ENCODE peak calls at places on chromosomes 4 and X, in eight cellular contexts. C is GM04503; Y is CD4-positive, alpha-beta T cell; M is cardiac septum; X is activated CD4-positive, alpha-beta T cell treated with anti-CD3 and anti-CD28 coated beads, Interleukin-2, amount 50 U/mL, for 1 hour; K is NCI-H2227 treated with DMSO at 0.1 percent for 48 hours; U is epithelial cell of proximal tubule; W is HFF-Myc. L is an unnamed sample.

GRCh38 chrX:106397788-106398538 is 213.8 kb upstream of the RADX start:
- DNase-seq in C (no peak), Y (no peak), M (no peak), X (no peak), K (no peak), U (no peak), W (no peak), L (no peak)

GRCh38 chrX:16882188-16882587 is 12.0 kb upstream of the RBBP7 start:
- DNase-seq in C (no peak), Y (no peak), M (no peak), X (no peak), K (peak), U (no peak), W (no peak), L (no peak)

GRCh38 chrX:44265559-44265958 is 77.9 kb downstream of the EFHC2 start:
- DNase-seq in C (no peak), Y (no peak), M (no peak), X (no peak), K (no peak), U (no peak), W (no peak), L (no peak)

GRCh38 chr4:20251796-20252655 is at the start of gene SLIT2:
- DNase-seq in C (no peak), Y (no peak), M (peak), X (no peak), K (peak), U (no peak), W (no peak), L (no peak)

GRCh38 chr4:88442636-88443260 is 14.2 kb upstream of the HERC5 start:
- DNase-seq in C (no peak), Y (no peak), M (no peak), X (no peak), K (no peak), U (peak), W (no peak), L (no peak)

GRCh38 chr4:147157860-147158701 is 212.4 kb upstream of the TTC29 start:
- DNase-seq in C (no peak), Y (no peak), M (no peak), X (no peak), K (no peak), U (no peak), W (no peak), L (no peak)

GRCh38 chrX:115297189-115297588 is 7.7 kb downstream of the LUZP4 start:
- DNase-seq in C (no peak), Y (no peak), M (no peak), X (no peak), K (no peak), U (no peak), W (no peak), L (no peak)

GRCh38 chr4:143404555-143404954 is 67.9 kb downstream of the GAB1 start:
- DNase-seq in C (no peak), Y (no peak), M (no peak), X (no peak), K (no peak), U (no peak), W (no peak), L (no peak)

GRCh38 chrX:72258174-72258573 is 18.9 kb downstream of the RPS4X start:
- DNase-seq in C (peak), Y (no peak), M (no peak), X (no peak), K (no peak), U (no peak), W (peak), L (no peak)

GRCh38 chrX:139287155-139287924 is 243.2 kb upstream of the F9 start:
- DNase-seq in C (no peak), Y (no peak), M (no peak), X (no peak), K (no peak), U (no peak), W (no peak), L (no peak)

GRCh38 chrX:49172280-49172780 is 632 bp downstream of the PLP2 start:
- DNase-seq in C (no peak), Y (peak), M (peak), X (peak), K (peak), U (no peak), W (no peak), L (peak)

GRCh38 chr4:18248611-18249010 is 227.1 kb upstream of the LCORL start:
- DNase-seq in C (no peak), Y (no peak), M (no peak), X (no peak), K (no peak), U (no peak), W (no peak), L (no peak)

GRCh38 chr4:184472540-184473264 is 1.6 kb downstream of the IRF2 start:
- DNase-seq in C (no peak), Y (peak), M (peak), X (peak), K (no peak), U (no peak), W (no peak), L (peak)

GRCh38 chr4:978957-979701 is 5.8 kb upstream of the DGKQ start:
- DNase-seq in C (no peak), Y (no peak), M (no peak), X (no peak), K (no peak), U (no peak), W (no peak), L (no peak)

GRCh38 chr4:122577808-122578781 is 42.8 kb downstream of the IL21 start:
- DNase-seq in C (peak), Y (peak), M (no peak), X (peak), K (peak), U (no peak), W (no peak), L (peak)

GRCh38 chrX:149630681-149631292 is 805 bp downstream of the TMEM185A start:
- DNase-seq in C (peak), Y (no peak), M (no peak), X (no peak), K (no peak), U (peak), W (no peak), L (no peak)

GRCh38 chr4:148007303-148007702 is 275.4 kb downstream of the ARHGAP10 start:
- DNase-seq in C (peak), Y (no peak), M (no peak), X (no peak), K (no peak), U (peak), W (peak), L (no peak)

GRCh38 chr4:5142726-5143125 is 91.4 kb downstream of the STK32B start:
- DNase-seq in C (no peak), Y (no peak), M (no peak), X (no peak), K (no peak), U (no peak), W (peak), L (no peak)

GRCh38 chr4:82467442-82467841 is 37.1 kb downstream of the ENOPH1 start:
- DNase-seq in C (no peak), Y (no peak), M (no peak), X (no peak), K (no peak), U (no peak), W (no peak), L (no peak)

GRCh38 chr4:186554485-186554884 is 882 bp downstream of the MTNR1A start:
- DNase-seq in C (no peak), Y (no peak), M (no peak), X (no peak), K (no peak), U (no peak), W (no peak), L (no peak)

GRCh38 chrX:11724122-11725017 is 33.7 kb upstream of the MSL3 start:
- DNase-seq in C (no peak), Y (no peak), M (no peak), X (no peak), K (peak), U (no peak), W (peak), L (no peak)

GRCh38 chrX:148192547-148192946 is 211.4 kb downstream of the FMR1NB start:
- DNase-seq in C (no peak), Y (no peak), M (no peak), X (no peak), K (no peak), U (no peak), W (no peak), L (no peak)

GRCh38 chr4:25842229-25842840 is 20.5 kb downstream of the SEL1L3 start:
- DNase-seq in C (no peak), Y (peak), M (no peak), X (peak), K (no peak), U (no peak), W (no peak), L (no peak)

GRCh38 chr4:86092684-86093083 is 267.2 kb downstream of the MAPK10 start:
- DNase-seq in C (peak), Y (no peak), M (no peak), X (no peak), K (no peak), U (peak), W (no peak), L (no peak)

GRCh38 chr4:41747230-41748055 is 1.1 kb downstream of the PHOX2B start:
- DNase-seq in C (no peak), Y (no peak), M (no peak), X (no peak), K (no peak), U (no peak), W (no peak), L (no peak)

GRCh38 chr4:44916406-44916805 is 190.1 kb upstream of the GNPDA2 start:
- DNase-seq in C (no peak), Y (no peak), M (no peak), X (no peak), K (peak), U (peak), W (no peak), L (no peak)

GRCh38 chr4:41394362-41394960 is 137.7 kb downstream of the UCHL1 start:
- DNase-seq in C (no peak), Y (no peak), M (no peak), X (no peak), K (no peak), U (no peak), W (no peak), L (no peak)

GRCh38 chr4:56086073-56086521 is 137.4 kb downstream of the CEP135 start:
- DNase-seq in C (no peak), Y (no peak), M (no peak), X (no peak), K (peak), U (no peak), W (no peak), L (no peak)

GRCh38 chr4:54217642-54218486 is 11.2 kb upstream of the PDGFRA start:
- DNase-seq in C (no peak), Y (peak), M (peak), X (peak), K (peak), U (no peak), W (peak), L (no peak)

GRCh38 chrX:129996120-129996519 is 13.7 kb downstream of the BCORL1 start:
- DNase-seq in C (peak), Y (no peak), M (no peak), X (no peak), K (no peak), U (no peak), W (peak), L (no peak)

GRCh38 chr4:152171556-152171955 is 364.3 kb downstream of the FBXW7 start:
- DNase-seq in C (no peak), Y (no peak), M (no peak), X (no peak), K (no peak), U (no peak), W (no peak), L (no peak)

GRCh38 chr4:73867783-73868182 is 1.4 kb upstream of the CXCL1 start:
- DNase-seq in C (no peak), Y (no peak), M (no peak), X (no peak), K (no peak), U (no peak), W (no peak), L (no peak)

GRCh38 chr4:151197258-151197657 is 79.7 kb upstream of the PRSS48 start:
- DNase-seq in C (peak), Y (no peak), M (no peak), X (no peak), K (no peak), U (no peak), W (no peak), L (no peak)

GRCh38 chr4:98659106-98659592 is 738 bp upstream of the TSPAN5 start:
- DNase-seq in C (no peak), Y (no peak), M (no peak), X (no peak), K (no peak), U (no peak), W (no peak), L (no peak)

GRCh38 chr4:101221294-101221693 is 126.0 kb downstream of the PPP3CA start:
- DNase-seq in C (no peak), Y (no peak), M (no peak), X (no peak), K (no peak), U (no peak), W (no peak), L (no peak)